ENCODE peak calls at places on chromosomes 11 and 22, in eight cellular contexts. One of them, this sample, is unnamed.

GRCh38 chr22:29009148-29009547 is 52.5 kb downstream of the C22orf31 start:
- DNase-seq in GM23248: no peak
- DNase-seq in HCT116: no peak
- DNase-seq in PC-9: no peak
- DNase-seq in left ventricle myocardium inferior: no peak
- DNase-seq in tibial artery: no peak
- DNase-seq in heart right ventricle: peak; percentile 11
- DNase-seq in naive thymus-derived CD4-positive, alpha-beta T cell: no peak
- DNase-seq in this sample: peak; percentile 81

GRCh38 chr11:19598456-19598855 is 114.2 kb upstream of the NAV2 start:
- DNase-seq in left ventricle myocardium inferior: no peak
- DNase-seq in tibial artery: no peak
- DNase-seq in GM23248: no peak
- DNase-seq in naive thymus-derived CD4-positive, alpha-beta T cell: no peak
- DNase-seq in PC-9: no peak
- DNase-seq in HCT116: no peak
- DNase-seq in heart right ventricle: no peak
- DNase-seq in this sample: no peak

GRCh38 chr11:112033902-112034301 is 8.7 kb downstream of the DLAT start:
- DNase-seq in tibial artery: no peak
- DNase-seq in PC-9: no peak
- DNase-seq in left ventricle myocardium inferior: no peak
- DNase-seq in GM23248: no peak
- DNase-seq in naive thymus-derived CD4-positive, alpha-beta T cell: no peak
- DNase-seq in heart right ventricle: no peak
- DNase-seq in HCT116: no peak
- DNase-seq in this sample: no peak

GRCh38 chr11:60563553-60564235 is 48.5 kb downstream of the MS4A13 start:
- DNase-seq in GM23248: no peak
- DNase-seq in heart right ventricle: no peak
- DNase-seq in PC-9: no peak
- DNase-seq in naive thymus-derived CD4-positive, alpha-beta T cell: no peak
- DNase-seq in left ventricle myocardium inferior: no peak
- DNase-seq in tibial artery: no peak
- DNase-seq in HCT116: no peak
- DNase-seq in this sample: no peak

GRCh38 chr11:45771194-45771941 is 33.6 kb upstream of the SLC35C1 start:
- DNase-seq in heart right ventricle: peak; percentile 67
- DNase-seq in PC-9: no peak
- DNase-seq in tibial artery: peak; percentile 83
- DNase-seq in GM23248: peak; percentile 76
- DNase-seq in naive thymus-derived CD4-positive, alpha-beta T cell: peak; percentile 69
- DNase-seq in HCT116: peak; percentile 50
- DNase-seq in left ventricle myocardium inferior: peak; percentile 67
- DNase-seq in this sample: peak; percentile 56

GRCh38 chr11:7690648-7691047 is 15.6 kb downstream of the OVCH2 start:
- DNase-seq in tibial artery: no peak
- DNase-seq in heart right ventricle: no peak
- DNase-seq in HCT116: no peak
- DNase-seq in PC-9: no peak
- DNase-seq in naive thymus-derived CD4-positive, alpha-beta T cell: no peak
- DNase-seq in GM23248: peak; percentile 58
- DNase-seq in left ventricle myocardium inferior: no peak
- DNase-seq in this sample: no peak

GRCh38 chr11:128713595-128713994 is 19.7 kb downstream of the FLI1 start:
- DNase-seq in GM23248: peak; percentile 47
- DNase-seq in PC-9: no peak
- DNase-seq in heart right ventricle: no peak
- DNase-seq in left ventricle myocardium inferior: no peak
- DNase-seq in HCT116: no peak
- DNase-seq in tibial artery: no peak
- DNase-seq in naive thymus-derived CD4-positive, alpha-beta T cell: no peak
- DNase-seq in this sample: no peak

GRCh38 chr11:66465371-66466224 is 1.1 kb upstream of the PELI3 start:
- DNase-seq in naive thymus-derived CD4-positive, alpha-beta T cell: no peak
- DNase-seq in HCT116: no peak
- DNase-seq in heart right ventricle: no peak
- DNase-seq in tibial artery: no peak
- DNase-seq in PC-9: no peak
- DNase-seq in GM23248: no peak
- DNase-seq in left ventricle myocardium inferior: no peak
- DNase-seq in this sample: no peak

GRCh38 chr11:45662665-45663485 is 2.5 kb downstream of the CHST1 start:
- DNase-seq in left ventricle myocardium inferior: no peak
- DNase-seq in heart right ventricle: no peak
- DNase-seq in tibial artery: no peak
- DNase-seq in PC-9: no peak
- DNase-seq in GM23248: peak; percentile 96
- DNase-seq in HCT116: no peak
- DNase-seq in naive thymus-derived CD4-positive, alpha-beta T cell: no peak
- DNase-seq in this sample: no peak

GRCh38 chr22:19244600-19245352 is 46.7 kb downstream of the CLTCL1 start:
- DNase-seq in left ventricle myocardium inferior: no peak
- DNase-seq in naive thymus-derived CD4-positive, alpha-beta T cell: no peak
- DNase-seq in PC-9: no peak
- DNase-seq in heart right ventricle: no peak
- DNase-seq in HCT116: no peak
- DNase-seq in GM23248: no peak
- DNase-seq in tibial artery: no peak
- DNase-seq in this sample: no peak

GRCh38 chr11:62981743-62982142 is 3.0 kb downstream of the SLC22A6 start:
- DNase-seq in HCT116: no peak
- DNase-seq in PC-9: no peak
- DNase-seq in tibial artery: no peak
- DNase-seq in naive thymus-derived CD4-positive, alpha-beta T cell: no peak
- DNase-seq in left ventricle myocardium inferior: no peak
- DNase-seq in GM23248: no peak
- DNase-seq in heart right ventricle: no peak
- DNase-seq in this sample: no peak

GRCh38 chr11:18384157-18384641 is 10.2 kb upstream of the LDHA start:
- DNase-seq in PC-9: peak; percentile 96
- DNase-seq in left ventricle myocardium inferior: peak; percentile 48
- DNase-seq in heart right ventricle: peak; percentile 69
- DNase-seq in tibial artery: peak; percentile 87
- DNase-seq in naive thymus-derived CD4-positive, alpha-beta T cell: peak; percentile 19
- DNase-seq in GM23248: peak; percentile 91
- DNase-seq in HCT116: no peak
- DNase-seq in this sample: peak; percentile 49

GRCh38 chr22:20109411-20110358 is 6.2 kb upstream of the RANBP1 start:
- DNase-seq in HCT116: no peak
- DNase-seq in heart right ventricle: no peak
- DNase-seq in GM23248: no peak
- DNase-seq in PC-9: no peak
- DNase-seq in left ventricle myocardium inferior: peak; percentile 13
- DNase-seq in naive thymus-derived CD4-positive, alpha-beta T cell: no peak
- DNase-seq in tibial artery: no peak
- DNase-seq in this sample: no peak

GRCh38 chr22:23203452-23204124 is 23.3 kb downstream of the BCR start:
- DNase-seq in left ventricle myocardium inferior: no peak
- DNase-seq in naive thymus-derived CD4-positive, alpha-beta T cell: no peak
- DNase-seq in heart right ventricle: no peak
- DNase-seq in tibial artery: no peak
- DNase-seq in PC-9: no peak
- DNase-seq in GM23248: no peak
- DNase-seq in HCT116: no peak
- DNase-seq in this sample: no peak

GRCh38 chr22:28142361-28142801 is 223.3 kb upstream of the PITPNB start:
- DNase-seq in tibial artery: no peak
- DNase-seq in naive thymus-derived CD4-positive, alpha-beta T cell: no peak
- DNase-seq in PC-9: peak; percentile 63
- DNase-seq in GM23248: peak; percentile 91
- DNase-seq in HCT116: no peak
- DNase-seq in heart right ventricle: no peak
- DNase-seq in left ventricle myocardium inferior: no peak
- DNase-seq in this sample: no peak

GRCh38 chr11:12112150-12112520 is 1.7 kb downstream of the MICAL2 start:
- DNase-seq in naive thymus-derived CD4-positive, alpha-beta T cell: no peak
- DNase-seq in PC-9: no peak
- DNase-seq in left ventricle myocardium inferior: no peak
- DNase-seq in HCT116: no peak
- DNase-seq in tibial artery: no peak
- DNase-seq in GM23248: no peak
- DNase-seq in heart right ventricle: no peak
- DNase-seq in this sample: no peak

GRCh38 chr11:12111482-12112149 is 1.2 kb downstream of the MICAL2 start:
- DNase-seq in naive thymus-derived CD4-positive, alpha-beta T cell: no peak
- DNase-seq in HCT116: no peak
- DNase-seq in heart right ventricle: no peak
- DNase-seq in PC-9: no peak
- DNase-seq in left ventricle myocardium inferior: no peak
- DNase-seq in GM23248: peak; percentile 37
- DNase-seq in tibial artery: peak; percentile 82
- DNase-seq in this sample: no peak

GRCh38 chr11:12110201-12110713 is at the start of gene MICAL2:
- DNase-seq in heart right ventricle: peak; percentile 90
- DNase-seq in tibial artery: peak; percentile 94
- DNase-seq in GM23248: peak; percentile 97
- DNase-seq in PC-9: peak; percentile 71
- DNase-seq in HCT116: peak; percentile 61
- DNase-seq in naive thymus-derived CD4-positive, alpha-beta T cell: peak; percentile 76
- DNase-seq in left ventricle myocardium inferior: peak; percentile 92
- DNase-seq in this sample: peak; percentile 93

GRCh38 chr11:12109591-12110196 is 696 bp upstream of the MICAL2 start:
- DNase-seq in left ventricle myocardium inferior: no peak
- DNase-seq in naive thymus-derived CD4-positive, alpha-beta T cell: no peak
- DNase-seq in GM23248: no peak
- DNase-seq in heart right ventricle: no peak
- DNase-seq in PC-9: no peak
- DNase-seq in tibial artery: no peak
- DNase-seq in HCT116: no peak
- DNase-seq in this sample: no peak

DNA sequence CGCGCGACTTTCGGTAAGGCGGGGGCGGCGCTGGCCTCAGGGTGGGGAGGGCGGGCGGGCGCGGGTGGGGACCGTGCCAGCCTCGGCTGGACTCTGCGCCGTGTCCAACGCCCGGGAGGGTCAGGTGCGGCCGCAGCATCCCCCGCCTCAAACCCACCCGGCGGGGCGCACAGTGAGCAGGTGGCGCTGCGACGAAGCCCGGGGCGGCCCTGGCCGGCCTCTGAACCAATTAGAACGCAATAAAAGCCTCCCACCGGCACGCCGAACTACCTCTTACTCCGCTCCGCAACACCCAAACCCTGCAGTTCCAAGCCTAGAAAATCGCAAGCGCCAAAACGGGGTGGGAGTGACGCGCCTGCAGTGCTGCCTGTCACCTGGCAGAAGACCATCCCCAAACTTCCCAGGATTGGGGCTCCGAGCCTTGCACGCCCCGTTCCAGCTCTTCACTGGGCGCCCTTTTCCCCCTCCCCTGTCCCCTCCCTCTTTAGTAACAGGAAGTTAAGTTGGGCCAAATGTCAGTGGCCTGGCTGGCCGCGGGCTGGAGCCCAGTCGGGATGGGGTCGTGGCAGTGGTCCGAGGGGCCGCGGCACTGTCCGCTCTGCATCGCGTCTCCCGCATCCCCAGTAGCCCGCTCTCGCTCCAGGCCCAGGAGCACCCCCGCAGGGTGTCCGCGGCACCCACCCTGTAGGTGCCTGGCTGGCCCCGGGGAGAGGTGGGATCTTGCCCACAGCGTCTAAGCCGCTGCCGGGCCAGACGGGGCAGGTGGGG is 508 bp downstream of the MICAL2 start:
- DNase-seq in GM23248: peak; percentile 56
- DNase-seq in naive thymus-derived CD4-positive, alpha-beta T cell: peak; percentile 39
- DNase-seq in heart right ventricle: peak; percentile 49
- DNase-seq in tibial artery: peak; percentile 76
- DNase-seq in left ventricle myocardium inferior: peak; percentile 43
- DNase-seq in PC-9: no peak
- DNase-seq in HCT116: no peak
- DNase-seq in this sample: peak; percentile 46
- H3K27ac ChIP-seq in GM23248: peak overlapping the region; percentile 45
- H3K27ac ChIP-seq in naive thymus-derived CD4-positive, alpha-beta T cell: peak overlapping the region; percentile 46
- H3K27ac ChIP-seq in heart right ventricle: peak overlapping the region; percentile 86
- H3K27ac ChIP-seq in tibial artery: peak overlapping the region; percentile 99
- H3K27ac ChIP-seq in left ventricle myocardium inferior: peak overlapping the region; percentile 91
- H3K27ac ChIP-seq in PC-9: peak overlapping the region; percentile 19
- H3K27ac ChIP-seq in HCT116: peak overlapping the region; percentile 21
- H3K27ac ChIP-seq in this sample: peak overlapping the region; percentile 81

DNA sequence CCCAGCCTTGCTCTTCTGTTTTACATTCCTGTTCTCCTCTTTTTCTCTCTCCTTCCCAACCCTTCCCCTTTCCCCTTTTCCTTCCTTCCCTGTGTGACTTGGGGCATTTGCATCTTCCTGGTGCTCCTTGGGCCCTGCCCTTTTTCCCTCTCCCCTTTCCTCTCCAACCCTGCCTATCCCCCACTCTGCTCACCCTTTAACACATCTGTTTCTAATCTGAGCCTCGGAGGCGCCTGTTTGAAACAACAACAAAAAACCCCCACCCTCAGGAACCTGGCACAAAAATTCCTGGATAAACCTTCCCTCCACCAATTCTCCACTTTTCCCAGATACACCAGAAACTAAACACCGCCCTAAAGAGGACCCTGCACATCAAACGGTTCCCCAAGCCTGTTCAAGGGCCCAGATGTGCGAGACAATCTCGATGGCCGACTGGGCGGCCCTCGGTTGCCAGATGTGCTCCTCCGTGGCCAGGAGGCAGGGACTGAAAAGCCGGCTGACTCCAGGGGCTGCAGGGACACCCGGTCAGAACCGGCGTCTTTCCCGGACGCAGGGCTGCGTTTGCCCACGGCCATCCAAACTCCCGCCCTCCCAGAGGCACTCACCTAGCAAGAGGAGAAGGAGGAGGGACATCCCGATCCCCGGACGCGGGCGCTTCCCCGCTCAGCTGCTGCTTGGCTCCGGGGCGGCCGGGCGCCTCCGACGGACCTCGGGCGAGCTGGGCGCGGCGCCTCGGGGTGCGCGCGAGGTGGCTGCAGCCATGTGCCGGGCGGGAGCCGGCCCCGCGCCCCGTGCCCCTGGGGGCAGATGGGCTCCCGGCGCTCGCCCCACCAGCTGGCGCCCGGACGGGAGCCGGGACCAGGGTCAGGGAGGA is 503 bp downstream of the CLMP start:
- DNase-seq in HCT116: no peak
- DNase-seq in left ventricle myocardium inferior: no peak
- DNase-seq in tibial artery: peak; percentile 67
- DNase-seq in GM23248: peak; percentile 70
- DNase-seq in PC-9: no peak
- DNase-seq in heart right ventricle: no peak
- DNase-seq in naive thymus-derived CD4-positive, alpha-beta T cell: no peak
- DNase-seq in this sample: peak; percentile 45
- H3K4me3 ChIP-seq in HCT116: peak overlapping the region; percentile 38
- H3K4me3 ChIP-seq in left ventricle myocardium inferior: peak overlapping the region; percentile 62
- H3K4me3 ChIP-seq in tibial artery: peak overlapping the region; percentile 54
- H3K4me3 ChIP-seq in GM23248: peak overlapping the region; percentile 86
- H3K4me3 ChIP-seq in PC-9: peak overlapping the region; percentile 61
- H3K4me3 ChIP-seq in heart right ventricle: peak overlapping the region; percentile 39
- H3K4me3 ChIP-seq in naive thymus-derived CD4-positive, alpha-beta T cell: no peak overlapping the region
- H3K4me3 ChIP-seq in this sample: peak overlapping the region; percentile 19

GRCh38 chr11:68213135-68213515 is at the start of gene KMT5B:
- DNase-seq in tibial artery: peak; percentile 75
- DNase-seq in PC-9: no peak
- DNase-seq in HCT116: peak; percentile 12
- DNase-seq in heart right ventricle: peak; percentile 70
- DNase-seq in GM23248: no peak
- DNase-seq in left ventricle myocardium inferior: peak; percentile 78
- DNase-seq in naive thymus-derived CD4-positive, alpha-beta T cell: no peak
- DNase-seq in this sample: peak; percentile 74
- H3K4me1 ChIP-seq in tibial artery: peaks cover 17% of the 10 kb centered on the region
- H3K4me1 ChIP-seq in PC-9: peaks cover 23% of the 10 kb centered on the region
- H3K4me1 ChIP-seq in HCT116: peaks cover 38% of the 10 kb centered on the region
- H3K4me1 ChIP-seq in heart right ventricle: peaks cover 54% of the 10 kb centered on the region
- H3K4me1 ChIP-seq in GM23248: peaks cover 20% of the 10 kb centered on the region
- H3K4me1 ChIP-seq in left ventricle myocardium inferior: peaks cover 74% of the 10 kb centered on the region
- H3K4me1 ChIP-seq in naive thymus-derived CD4-positive, alpha-beta T cell: peaks cover 28% of the 10 kb centered on the region
- H3K4me1 ChIP-seq in this sample: peaks cover 11% of the 10 kb centered on the region

GRCh38 chr11:47178737-47179654 is 2.3 kb upstream of the ARFGAP2 start:
- DNase-seq in tibial artery: no peak
- DNase-seq in naive thymus-derived CD4-positive, alpha-beta T cell: no peak
- DNase-seq in heart right ventricle: no peak
- DNase-seq in left ventricle myocardium inferior: no peak
- DNase-seq in PC-9: no peak
- DNase-seq in HCT116: no peak
- DNase-seq in GM23248: no peak
- DNase-seq in this sample: no peak
- H3K27ac ChIP-seq in tibial artery: peak overlapping the region; percentile 95
- H3K27ac ChIP-seq in naive thymus-derived CD4-positive, alpha-beta T cell: no peak overlapping the region
- H3K27ac ChIP-seq in heart right ventricle: peak overlapping the region; percentile 95
- H3K27ac ChIP-seq in left ventricle myocardium inferior: peak overlapping the region; percentile 98
- H3K27ac ChIP-seq in PC-9: no peak overlapping the region
- H3K27ac ChIP-seq in HCT116: no peak overlapping the region
- H3K27ac ChIP-seq in GM23248: no peak overlapping the region
- H3K27ac ChIP-seq in this sample: peak overlapping the region; percentile 98